ENCODE peak calls at places on chromosome 15, in nine cellular contexts. R, G, B, D, T, F, I, E and C are unnamed samples.

GRCh38 chr15:79953951-79954444 is 17.0 kb downstream of the BCL2A1 start:
- DNase-seq in R (no peak), G (no peak), B (peak), D (no peak), T (no peak), F (no peak), I (no peak), E (no peak), C (no peak)

GRCh38 chr15:82621970-82622369 is 25.2 kb downstream of the CPEB1 start:
- DNase-seq in R (peak), G (no peak), B (peak), D (peak), T (no peak), F (peak), I (peak), E (no peak), C (no peak)

GRCh38 chr15:68982976-68983550 is 31.4 kb upstream of the NOX5 start:
- DNase-seq in R (no peak), G (no peak), B (peak), D (no peak), T (no peak), F (no peak), I (no peak), E (no peak), C (no peak)

GRCh38 chr15:66425837-66426236 is 39.1 kb downstream of the MAP2K1 start:
- DNase-seq in R (no peak), G (no peak), B (no peak), D (no peak), T (no peak), F (no peak), I (no peak), E (no peak), C (no peak)

GRCh38 chr15:80121546-80121945 is 31.3 kb upstream of the FAH start:
- DNase-seq in R (no peak), G (no peak), B (peak), D (peak), T (no peak), F (no peak), I (no peak), E (no peak), C (no peak)

GRCh38 chr15:78308422-78309021 is 9.1 kb upstream of the SKIC8 start:
- DNase-seq in R (peak), G (peak), B (peak), D (peak), T (peak), F (peak), I (peak), E (no peak), C (peak)

GRCh38 chr15:69194854-69195253 is 34.4 kb downstream of the GLCE start:
- DNase-seq in R (no peak), G (no peak), B (no peak), D (no peak), T (no peak), F (no peak), I (peak), E (no peak), C (no peak)

GRCh38 chr15:49064281-49064653 is 18.0 kb upstream of the SECISBP2L start:
- DNase-seq in R (no peak), G (no peak), B (peak), D (peak), T (no peak), F (no peak), I (peak), E (no peak), C (no peak)

GRCh38 chr15:100114526-100114925 is 227.2 kb downstream of the ADAMTS17 start:
- DNase-seq in R (no peak), G (no peak), B (no peak), D (no peak), T (no peak), F (peak), I (no peak), E (no peak), C (no peak)

GRCh38 chr15:78850926-78851600 is 21.6 kb upstream of the MORF4L1 start:
- DNase-seq in R (no peak), G (no peak), B (no peak), D (no peak), T (no peak), F (peak), I (peak), E (no peak), C (no peak)

GRCh38 chr15:67017318-67017717 is 48.1 kb upstream of the SMAD3 start:
- DNase-seq in R (no peak), G (no peak), B (no peak), D (no peak), T (no peak), F (no peak), I (no peak), E (no peak), C (peak)

GRCh38 chr15:101133751-101134261 is 118.0 kb downstream of the CHSY1 start:
- DNase-seq in R (no peak), G (no peak), B (no peak), D (peak), T (no peak), F (peak), I (no peak), E (no peak), C (no peak)

GRCh38 chr15:70492240-70493177 is 270.8 kb downstream of the UACA start:
- DNase-seq in R (peak), G (no peak), B (peak), D (peak), T (no peak), F (peak), I (no peak), E (no peak), C (peak)

GRCh38 chr15:83288381-83288801 is 3.9 kb upstream of the BNC1 start:
- DNase-seq in R (no peak), G (no peak), B (no peak), D (no peak), T (no peak), F (peak), I (no peak), E (no peak), C (no peak)

GRCh38 chr15:74265046-74265639 is 29.0 kb downstream of the CCDC33 start:
- DNase-seq in R (no peak), G (no peak), B (peak), D (no peak), T (no peak), F (peak), I (peak), E (no peak), C (no peak)

GRCh38 chr15:97446138-97446537 is 514.4 kb upstream of the ARRDC4 start:
- DNase-seq in R (no peak), G (no peak), B (peak), D (no peak), T (no peak), F (peak), I (no peak), E (no peak), C (no peak)

GRCh38 chr15:33074942-33075341 is 119.6 kb downstream of the FMN1 start:
- DNase-seq in R (no peak), G (no peak), B (no peak), D (no peak), T (no peak), F (peak), I (no peak), E (no peak), C (no peak)

GRCh38 chr15:37098468-37099320 is 1.7 kb downstream of the MEIS2 start:
- DNase-seq in R (peak), G (no peak), B (peak), D (peak), T (no peak), F (peak), I (no peak), E (no peak), C (no peak)

GRCh38 chr15:98803228-98804056 is 155.1 kb downstream of the IGF1R start:
- DNase-seq in R (peak), G (no peak), B (no peak), D (no peak), T (no peak), F (no peak), I (no peak), E (no peak), C (no peak)

GRCh38 chr15:39430389-39430788 is 150.5 kb upstream of the THBS1 start:
- DNase-seq in R (no peak), G (no peak), B (no peak), D (no peak), T (no peak), F (no peak), I (no peak), E (no peak), C (peak)

GRCh38 chr15:39431371-39431770 is 149.5 kb upstream of the THBS1 start:
- DNase-seq in R (no peak), G (no peak), B (no peak), D (no peak), T (no peak), F (no peak), I (no peak), E (no peak), C (no peak)

GRCh38 chr15:39429898-39430357 is 151.0 kb upstream of the THBS1 start:
- DNase-seq in R (peak), G (no peak), B (no peak), D (no peak), T (no peak), F (no peak), I (peak), E (no peak), C (no peak)

GRCh38 chr15:39427705-39428104 is 153.2 kb upstream of the THBS1 start:
- DNase-seq in R (no peak), G (no peak), B (peak), D (peak), T (no peak), F (no peak), I (peak), E (no peak), C (peak)

DNA sequence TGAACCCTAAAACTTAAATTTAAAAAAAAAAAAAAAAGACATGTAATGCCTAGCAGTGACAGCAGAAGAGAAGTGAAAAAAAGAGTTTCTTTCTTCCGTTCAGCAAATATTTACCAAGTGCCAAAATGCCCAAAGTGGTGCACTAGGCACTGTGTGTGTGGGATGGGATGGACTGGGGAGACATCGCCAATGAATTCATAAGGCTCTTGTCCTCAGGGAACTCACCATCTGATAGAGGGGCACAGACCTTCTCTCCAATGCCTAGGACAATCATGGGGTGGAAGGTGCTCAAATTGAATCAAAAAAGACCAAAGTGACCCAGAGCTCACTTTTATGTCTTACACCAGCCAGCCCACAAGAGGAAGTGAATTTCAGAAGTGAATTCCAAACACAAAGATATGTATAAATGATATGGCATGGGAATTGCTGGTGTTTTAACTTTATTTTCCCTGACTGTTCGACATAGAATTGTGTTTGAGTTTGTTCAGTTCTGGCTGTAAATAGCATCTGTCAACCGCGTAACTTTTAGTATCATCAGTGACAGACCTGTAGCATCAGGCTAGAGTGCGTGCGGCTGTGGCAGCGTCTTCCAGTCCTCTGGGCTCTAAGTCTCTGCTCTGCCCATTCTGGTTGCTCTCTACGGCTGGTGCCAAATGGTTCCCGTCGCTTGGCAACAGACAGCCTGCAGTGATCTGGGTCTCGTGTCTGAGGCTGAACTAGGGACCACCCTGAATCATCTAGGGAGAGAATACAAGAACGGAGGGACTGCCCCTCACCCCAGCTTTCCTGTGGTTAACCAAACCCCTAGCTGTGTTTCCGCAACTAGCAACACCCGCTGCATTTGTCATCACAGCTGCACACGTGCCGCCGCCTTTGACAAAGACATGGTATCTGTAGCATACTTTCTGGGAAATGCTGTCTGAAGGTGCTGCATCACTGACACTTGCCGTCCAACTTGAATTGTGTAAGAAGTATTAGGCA is 154.0 kb upstream of the THBS1 start:
- DNase-seq in R (no peak), G (no peak), B (peak), D (peak), T (no peak), F (no peak), I (no peak), E (peak), C (peak)
- TF ChIP-seq REST in R (no peak), G (no peak), B (no peak), D (no peak), T (no peak), F (no peak), I (no peak), E (no peak), C (no peak)

GRCh38 chr15:92938387-92938786 is 38.3 kb downstream of the CHD2 start:
- DNase-seq in R (no peak), G (no peak), B (no peak), D (no peak), T (no peak), F (no peak), I (no peak), E (no peak), C (no peak)
- TF ChIP-seq CTCF in R (no peak), G (peak), B (no peak), D (peak), T (peak), F (no peak), I (no peak), E (no peak), C (no peak)

GRCh38 chr15:31098953-31099740 is 2.4 kb downstream of the TRPM1 start:
- DNase-seq in R (no peak), G (no peak), B (no peak), D (no peak), T (no peak), F (no peak), I (no peak), E (no peak), C (no peak)
- TF ChIP-seq REST in R (no peak), G (no peak), B (no peak), D (no peak), T (no peak), F (no peak), I (no peak), E (no peak), C (no peak)

GRCh38 chr15:63122002-63122893 is 587 bp downstream of the LACTB start:
- DNase-seq in R (peak), G (no peak), B (peak), D (peak), T (peak), F (peak), I (peak), E (peak), C (peak)
- TF ChIP-seq CTCF in R (no peak), G (no peak), B (no peak), D (peak), T (no peak), F (peak), I (peak), E (peak), C (no peak)

GRCh38 chr15:71807125-71807629 is 3.2 kb upstream of the NR2E3 start:
- DNase-seq in R (no peak), G (no peak), B (no peak), D (peak), T (no peak), F (peak), I (no peak), E (no peak), C (no peak)
- TF ChIP-seq REST in R (no peak), G (no peak), B (no peak), D (no peak), T (no peak), F (no peak), I (no peak), E (no peak), C (no peak)